ENCODE peak calls at places on chromosome 11, in four cellular contexts. U, V, D and I are unnamed samples. For H3K9me3, the result is how much of the 10 kb centered on the place peaks cover.

GRCh38 chr11:99934008-99934407 is 753.1 kb upstream of the ARHGAP42 start:
- DNase-seq in U (no peak), V (no peak), D (no peak), I (no peak)

GRCh38 chr11:67301951-67302516 is 1.3 kb upstream of the SSH3 start:
- DNase-seq in U (peak), V (no peak), D (peak), I (peak)

GRCh38 chr11:57546869-57547518 is 9.6 kb downstream of the SMTNL1 start:
- DNase-seq in U (no peak), V (no peak), D (no peak), I (no peak)

GRCh38 chr11:2579315-2580060 is 120.3 kb downstream of the KCNQ1OT1 start:
- DNase-seq in U (peak), V (no peak), D (peak), I (peak)

GRCh38 chr11:74388678-74389327 is 9.4 kb downstream of the PGM2L1 start:
- DNase-seq in U (no peak), V (peak), D (peak), I (peak)

GRCh38 chr11:62612366-62613274 is at the start of the genes EML3 and ROM1:
- DNase-seq in U (peak), V (peak), D (peak), I (peak)

GRCh38 chr11:45048870-45049825 is 97.3 kb upstream of the PRDM11 start:
- DNase-seq in U (no peak), V (peak), D (no peak), I (peak)

GRCh38 chr11:73342633-73343032 is 33.6 kb upstream of the RELT start:
- DNase-seq in U (no peak), V (no peak), D (no peak), I (peak)

GRCh38 chr11:64117763-64118459 is 48.0 kb downstream of the MACROD1 start:
- DNase-seq in U (no peak), V (no peak), D (no peak), I (peak)

GRCh38 chr11:10747733-10748132 is 3.3 kb upstream of the CTR9 start:
- DNase-seq in U (no peak), V (no peak), D (no peak), I (no peak)

GRCh38 chr11:96024666-96025065 is 100.8 kb upstream of the MTMR2 start:
- DNase-seq in U (no peak), V (no peak), D (no peak), I (no peak)

GRCh38 chr11:76175731-76176303 is 30.5 kb downstream of the WNT11 start:
- DNase-seq in U (no peak), V (no peak), D (no peak), I (no peak)

GRCh38 chr11:126090452-126090851 is 27.8 kb upstream of the CDON start:
- DNase-seq in U (no peak), V (no peak), D (no peak), I (no peak)

GRCh38 chr11:112784323-112785073 is 176.7 kb upstream of the NCAM1 start:
- DNase-seq in U (peak), V (peak), D (peak), I (peak)

GRCh38 chr11:112783945-112784322 is 177.3 kb upstream of the NCAM1 start:
- DNase-seq in U (no peak), V (no peak), D (no peak), I (no peak)

GRCh38 chr11:112786196-112786595 is 175.0 kb upstream of the NCAM1 start:
- DNase-seq in U (no peak), V (no peak), D (no peak), I (no peak)

GRCh38 chr11:112785717-112786116 is 175.5 kb upstream of the NCAM1 start:
- DNase-seq in U (no peak), V (peak), D (no peak), I (peak)

GRCh38 chr11:112785104-112785503 is 176.1 kb upstream of the NCAM1 start:
- DNase-seq in U (peak), V (no peak), D (no peak), I (no peak)
- H3K4me3 ChIP-seq in U (peak), V (no peak), D (no peak), I (no peak)

GRCh38 chr11:122213111-122213510 is 97.1 kb upstream of the BLID start:
- DNase-seq in U (no peak), V (no peak), D (no peak), I (peak)

GRCh38 chr11:122210378-122210995 is 94.5 kb upstream of the BLID start:
- DNase-seq in U (no peak), V (no peak), D (no peak), I (no peak)

GRCh38 chr11:122214080-122214479 is 98.1 kb upstream of the BLID start:
- DNase-seq in U (no peak), V (no peak), D (no peak), I (no peak)

GRCh38 chr11:122215244-122215992 is 99.4 kb upstream of the BLID start:
- DNase-seq in U (peak), V (peak), D (peak), I (peak)

GRCh38 chr11:122214567-122214966 is 98.6 kb upstream of the BLID start:
- DNase-seq in U (no peak), V (no peak), D (no peak), I (no peak)
- H3K27ac ChIP-seq in U (no peak), V (peak), D (no peak), I (peak)

GRCh38 chr11:50246699-50247098 is 214.0 kb downstream of the OR4C45 start:
- DNase-seq in U (no peak), V (no peak), D (no peak), I (no peak)

GRCh38 chr11:50247309-50247874 is 214.7 kb downstream of the OR4C45 start:
- DNase-seq in U (no peak), V (no peak), D (no peak), I (no peak)

GRCh38 chr11:50246183-50246582 is 213.5 kb downstream of the OR4C45 start:
- DNase-seq in U (no peak), V (no peak), D (no peak), I (no peak)
- H3K9me3 ChIP-seq in U (under half), V (under half), D (under half), I (under half)

GRCh38 chr11:13440100-13440855 is 22.7 kb downstream of the BTBD10 start:
- DNase-seq in U (peak), V (no peak), D (no peak), I (peak)
- H3K4me3 ChIP-seq in U (peak), V (peak), D (no peak), I (peak)

DNA sequence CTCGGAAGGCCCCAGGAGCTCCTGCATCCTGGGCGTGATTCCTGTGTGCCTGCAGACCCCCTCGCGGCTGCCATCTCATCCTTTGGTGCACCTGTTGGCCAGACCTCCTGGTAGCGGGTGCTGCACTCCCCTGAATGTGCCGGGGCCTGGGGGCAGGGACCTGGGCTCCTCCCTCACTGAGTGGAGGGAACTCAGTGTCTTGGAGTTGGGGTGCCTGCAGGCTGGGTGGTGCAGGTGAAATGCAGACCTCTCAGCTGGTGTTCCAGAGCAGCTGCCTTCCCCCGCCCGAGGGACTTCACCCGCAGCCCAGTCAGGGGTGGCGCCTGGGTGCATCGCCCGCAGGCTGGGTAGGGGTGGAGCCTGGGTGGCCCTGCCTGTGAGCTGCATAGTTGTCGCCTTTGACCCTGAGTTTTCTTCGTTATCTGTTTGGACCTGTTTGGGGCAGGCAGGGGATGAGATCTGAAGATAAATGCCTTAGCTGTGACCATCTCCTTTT is 31.4 kb downstream of the LRP5 start:
- DNase-seq in U (no peak), V (no peak), D (peak), I (no peak)
- H3K27ac ChIP-seq in U (no peak), V (peak), D (no peak), I (no peak)

GRCh38 chr11:80393210-80393609 is 952.4 kb upstream of the TENM4 start:
- DNase-seq in U (no peak), V (no peak), D (no peak), I (no peak)
- H3K9me3 ChIP-seq in U (under half), V (under half), D (under half), I (under half)

DNA sequence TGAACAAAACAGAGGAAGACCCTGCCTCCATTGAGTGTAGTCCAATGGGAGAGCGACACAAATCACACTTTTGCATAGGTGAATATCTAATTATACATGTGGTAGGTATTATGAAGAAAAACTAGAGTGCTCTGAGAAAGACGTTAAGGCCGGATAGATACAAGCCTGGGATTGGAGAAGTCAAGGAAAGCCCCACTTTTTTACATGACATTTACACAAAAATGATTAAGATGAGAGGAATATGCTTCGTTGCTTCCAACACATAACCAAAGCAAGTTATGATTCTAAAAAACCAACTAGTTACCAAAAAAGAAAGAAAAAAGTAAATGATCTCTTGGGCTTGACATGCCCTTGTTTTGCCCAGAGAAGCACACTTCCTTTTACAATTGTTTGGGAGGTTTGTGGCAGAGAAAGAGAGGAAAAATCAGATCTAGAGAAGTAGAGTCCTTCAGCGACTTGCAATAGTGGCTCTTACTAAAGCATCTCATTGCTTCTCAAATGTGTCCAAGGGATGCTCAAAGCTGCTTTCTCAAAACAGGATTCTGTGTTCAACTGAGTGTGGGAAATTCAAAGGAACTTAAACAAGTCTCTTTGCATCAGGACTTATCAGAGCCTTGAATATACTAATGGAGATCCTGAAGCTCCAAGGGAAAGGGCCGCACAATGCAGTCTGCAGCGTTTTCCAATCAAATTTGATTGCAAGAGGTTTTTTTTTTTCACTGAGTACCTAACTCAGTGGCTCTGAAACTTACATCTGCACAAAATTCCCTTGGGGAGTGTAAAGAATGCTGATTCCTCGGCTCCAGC is 38.8 kb downstream of the FLI1 start:
- DNase-seq in U (no peak), V (no peak), D (no peak), I (no peak)
- H3K4me3 ChIP-seq in U (no peak), V (no peak), D (no peak), I (no peak)

GRCh38 chr11:3827434-3828186 is 13.1 kb downstream of the RHOG start:
- DNase-seq in U (no peak), V (no peak), D (no peak), I (no peak)
- H3K27ac ChIP-seq in U (no peak), V (peak), D (no peak), I (no peak)

GRCh38 chr11:17369685-17370243 is 18.2 kb downstream of the NCR3LG1 start:
- DNase-seq in U (no peak), V (no peak), D (no peak), I (no peak)

GRCh38 chr11:17369094-17369493 is 17.5 kb downstream of the NCR3LG1 start:
- DNase-seq in U (no peak), V (no peak), D (no peak), I (no peak)

GRCh38 chr11:17375547-17375946 is 12.9 kb downstream of the KCNJ11 start:
- DNase-seq in U (no peak), V (no peak), D (no peak), I (no peak)

GRCh38 chr11:17368551-17368950 is 17.0 kb downstream of the NCR3LG1 start:
- DNase-seq in U (no peak), V (no peak), D (no peak), I (no peak)

DNA sequence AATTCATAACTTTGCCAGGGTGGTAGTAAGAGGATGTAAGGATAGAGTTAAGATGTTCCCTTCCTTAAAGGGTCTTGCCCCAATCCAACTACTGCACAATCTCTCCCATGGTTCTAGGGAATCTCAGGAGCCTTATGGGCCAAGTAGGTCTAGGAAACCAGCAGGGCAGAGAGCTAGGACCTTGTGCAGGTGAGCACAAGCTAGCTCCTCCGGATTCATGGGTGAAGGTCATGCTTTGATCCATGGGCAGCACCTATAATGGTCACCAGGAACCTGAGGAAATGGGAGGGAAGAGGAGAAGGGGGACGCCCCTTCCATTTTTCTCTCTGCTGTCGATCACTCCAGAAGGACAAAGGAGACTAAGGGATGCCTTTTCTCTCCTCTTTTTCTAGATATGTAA is 16.8 kb downstream of the KCNJ11 start:
- DNase-seq in U (no peak), V (no peak), D (no peak), I (no peak)
- H3K9me3 ChIP-seq in U (under half), V (half or more), D (under half), I (under half)

GRCh38 chr11:33039274-33040126 is at the start of gene TCP11L1:
- DNase-seq in U (peak), V (peak), D (peak), I (peak)
- H3K4me3 ChIP-seq in U (peak), V (peak), D (peak), I (peak)